ENCODE peak calls at places on chromosome 12, in six cellular contexts. R is T1000, E is T-helper 2 cell, M is left ventricle myocardium superior, G is AG20443, B is activated T-cell treated with anti-CD3 and anti-CD28 coated beads for 1 hour. O is an unnamed sample.

GRCh38 chr12:32586390-32586789 is 92.7 kb upstream of the DNM1L start:
- DNase-seq in R (peak; percentile 5), E (no peak), M (no peak), G (peak; percentile 40), B (no peak), O (no peak)

GRCh38 chr12:113812431-113813228 is 153.5 kb downstream of the RBM19 start:
- DNase-seq in R (no peak), E (no peak), M (no peak), G (no peak), B (no peak), O (no peak)

GRCh38 chr12:56084958-56085543 is 5.1 kb downstream of the ERBB3 start:
- DNase-seq in R (no peak), E (no peak), M (no peak), G (no peak), B (no peak), O (no peak)

GRCh38 chr12:49534806-49535278 is 4.0 kb upstream of the KCNH3 start:
- DNase-seq in R (no peak), E (no peak), M (peak; percentile 18), G (no peak), B (no peak), O (no peak)

GRCh38 chr12:7150356-7150755 is 20.2 kb downstream of the CLSTN3 start:
- DNase-seq in R (no peak), E (no peak), M (no peak), G (no peak), B (no peak), O (no peak)

GRCh38 chr12:32344047-32344446 is 55.3 kb upstream of the FGD4 start:
- DNase-seq in R (no peak), E (no peak), M (no peak), G (no peak), B (no peak), O (no peak)

GRCh38 chr12:67062193-67062592 is 207.0 kb upstream of the CAND1 start:
- DNase-seq in R (no peak), E (no peak), M (no peak), G (no peak), B (no peak), O (no peak)

GRCh38 chr12:62957233-62957953 is 22.4 kb upstream of the PPM1H start:
- DNase-seq in R (no peak), E (no peak), M (no peak), G (no peak), B (no peak), O (peak; percentile 8)